ENCODE peak calls at places on chromosome 20, in ten cellular contexts. I, R, Y, D, F, N, M, V, G and U are unnamed samples.

GRCh38 chr20:63656451-63656850 is 1.7 kb upstream of the RTEL1 start:
- DNase-seq in I (no peak), R (no peak), Y (no peak), D (no peak), F (no peak), N (peak), M (no peak), V (no peak), G (no peak), U (no peak)

GRCh38 chr20:21622097-21622496 is 83.4 kb upstream of the PAX1 start:
- DNase-seq in I (no peak), R (no peak), Y (no peak), D (no peak), F (no peak), N (no peak), M (no peak), V (peak), G (no peak), U (no peak)

GRCh38 chr20:41456341-41456740 is 89.7 kb upstream of the EMILIN3 start:
- DNase-seq in I (no peak), R (no peak), Y (no peak), D (no peak), F (no peak), N (no peak), M (no peak), V (no peak), G (no peak), U (no peak)

GRCh38 chr20:22207280-22207679 is 377.1 kb downstream of the FOXA2 start:
- DNase-seq in I (no peak), R (no peak), Y (no peak), D (no peak), F (no peak), N (no peak), M (no peak), V (no peak), G (no peak), U (no peak)

GRCh38 chr20:19758888-19759331 is 852 bp downstream of the RIN2 start:
- DNase-seq in I (no peak), R (no peak), Y (no peak), D (peak), F (peak), N (peak), M (no peak), V (no peak), G (peak), U (peak)

GRCh38 chr20:41136336-41136694 is 1.0 kb upstream of the PLCG1 start:
- DNase-seq in I (no peak), R (no peak), Y (no peak), D (no peak), F (no peak), N (no peak), M (no peak), V (no peak), G (no peak), U (peak)

GRCh38 chr20:51661609-51662178 is 106.5 kb downstream of the ATP9A start:
- DNase-seq in I (peak), R (peak), Y (no peak), D (no peak), F (no peak), N (peak), M (no peak), V (no peak), G (peak), U (peak)

GRCh38 chr20:22686097-22686496 is 101.7 kb upstream of the FOXA2 start:
- DNase-seq in I (peak), R (peak), Y (no peak), D (peak), F (peak), N (peak), M (peak), V (peak), G (peak), U (peak)

GRCh38 chr20:41126719-41127118 is 10.6 kb upstream of the PLCG1 start:
- DNase-seq in I (no peak), R (no peak), Y (no peak), D (no peak), F (no peak), N (no peak), M (no peak), V (no peak), G (no peak), U (no peak)

GRCh38 chr20:20553534-20553933 is 158.9 kb downstream of the RALGAPA2 start:
- DNase-seq in I (no peak), R (no peak), Y (no peak), D (no peak), F (no peak), N (no peak), M (no peak), V (no peak), G (no peak), U (no peak)